ENCODE peak calls at places on chromosomes 12 and 14, in seven cellular contexts. R is stimulated activated CD4-positive, alpha-beta T cell treated with anti-CD3 and anti-CD28 coated beads, Interleukin-15, amount 100 ng/mL, for 24 hours; T is choroid plexus epithelial cell; A is hepatic stellate cell; C is NCI-H1105; Q is HTR-8/SVneo; Y is naive thymus-derived CD8-positive, alpha-beta T cell. W is an unnamed sample.

GRCh38 chr14:59787045-59787674 is 83.4 kb downstream of the RTN1 start:
- DNase-seq in R (no peak), Y (no peak), C (no peak), A (no peak), Q (no peak), T (peak), W (no peak)

GRCh38 chr12:120720234-120720968 is 5.2 kb upstream of the ACADS start:
- DNase-seq in Q (no peak), A (peak), Y (no peak), T (peak), R (no peak), C (no peak), W (no peak)

GRCh38 chr14:70919774-70920173 is 12.5 kb downstream of the PCNX1 start:
- DNase-seq in R (peak), A (no peak), C (no peak), T (peak), Q (no peak), Y (no peak), W (no peak)

GRCh38 chr14:25090716-25091454 is 40.9 kb upstream of the STXBP6 start:
- DNase-seq in R (no peak), Y (no peak), T (peak), Q (peak), A (peak), C (no peak), W (no peak)

GRCh38 chr14:72120315-72120714 is 188.1 kb downstream of the RGS6 start:
- DNase-seq in C (no peak), Y (no peak), T (no peak), R (no peak), Q (no peak), A (no peak), W (no peak)

GRCh38 chr12:68833508-68833907 is 25.5 kb downstream of the MDM2 start:
- DNase-seq in Y (no peak), C (no peak), Q (no peak), R (no peak), A (no peak), T (no peak), W (no peak)

GRCh38 chr12:83136421-83136820 is 449.7 kb downstream of the TMTC2 start:
- DNase-seq in Q (no peak), C (no peak), R (no peak), Y (no peak), A (no peak), T (no peak), W (no peak)

GRCh38 chr14:73786632-73786941 is 65.0 kb upstream of the PTGR2 start:
- DNase-seq in Q (no peak), A (no peak), R (no peak), T (peak), C (no peak), Y (no peak), W (no peak)

GRCh38 chr14:102772781-102773570 is 4.3 kb upstream of the TRAF3 start:
- DNase-seq in T (peak), C (no peak), R (no peak), Q (peak), A (no peak), Y (no peak), W (no peak)

GRCh38 chr12:49331360-49332222 is 5.4 kb downstream of the C1QL4 start:
- DNase-seq in Q (peak), R (no peak), A (peak), T (peak), C (peak), Y (no peak), W (no peak)